ENCODE peak calls at places on chromosomes 4 and X, in ten cellular contexts. R, K, X, V, S, Q, E, B, F and Y are unnamed samples.

GRCh38 chr4:24780936-24781538 is 14.3 kb upstream of the SOD3 start:
- DNase-seq in V (no peak), Q (no peak), R (no peak), E (no peak), S (no peak), F (no peak), B (no peak), X (no peak), K (no peak), Y (no peak)

GRCh38 chr4:76984788-76985211 is 35.2 kb downstream of the SEPTIN11 start:
- DNase-seq in Q (no peak), F (no peak), V (no peak), X (no peak), S (no peak), E (no peak), B (peak), R (no peak), K (no peak), Y (no peak)

GRCh38 chr4:80422727-80423404 is 87.3 kb downstream of the CFAP299 start:
- DNase-seq in Q (no peak), E (no peak), R (no peak), V (no peak), S (no peak), B (no peak), X (no peak), K (no peak), F (no peak), Y (no peak)

GRCh38 chr4:14254252-14254651 is 626.7 kb upstream of the BOD1L1 start:
- DNase-seq in S (peak), R (no peak), X (no peak), K (no peak), E (peak), Q (peak), V (no peak), B (peak), F (no peak), Y (no peak)

GRCh38 chr4:26032572-26033320 is 118.7 kb downstream of the SMIM20 start:
- DNase-seq in X (peak), E (no peak), Q (no peak), S (no peak), F (no peak), B (no peak), R (no peak), K (no peak), V (no peak), Y (no peak)

GRCh38 chrX:20947411-20947912 is 426.8 kb upstream of the CNKSR2 start:
- DNase-seq in E (no peak), V (no peak), K (no peak), F (no peak), Q (no peak), S (no peak), X (no peak), R (no peak), B (no peak), Y (no peak)

GRCh38 chrX:133723930-133724329 is 261.5 kb downstream of the GPC3 start:
- DNase-seq in E (no peak), V (no peak), X (no peak), B (no peak), Q (no peak), S (no peak), K (no peak), F (no peak), R (no peak), Y (no peak)

GRCh38 chrX:104435249-104435648 is 130.8 kb upstream of the IL1RAPL2 start:
- DNase-seq in K (no peak), B (no peak), Q (no peak), R (no peak), X (peak), F (no peak), V (no peak), S (no peak), E (no peak), Y (no peak)

GRCh38 chr4:42627887-42628646 is 28.8 kb downstream of the ATP8A1 start:
- DNase-seq in X (peak), V (no peak), Q (peak), B (no peak), R (no peak), F (peak), S (no peak), E (peak), K (peak), Y (no peak)

GRCh38 chr4:120694973-120695372 is 227.6 kb downstream of the PRDM5 start:
- DNase-seq in F (no peak), B (peak), X (no peak), Q (peak), E (no peak), V (no peak), S (no peak), K (no peak), R (no peak), Y (no peak)

GRCh38 chrX:50881028-50881427 is 29.5 kb upstream of the BMP15 start:
- DNase-seq in V (no peak), K (no peak), E (no peak), B (no peak), Q (no peak), F (no peak), X (no peak), R (no peak), S (no peak), Y (no peak)

GRCh38 chr4:89754531-89754930 is 82.4 kb downstream of the SNCA start:
- DNase-seq in B (no peak), Q (no peak), X (no peak), R (no peak), S (no peak), F (no peak), V (no peak), K (no peak), E (no peak), Y (no peak)

GRCh38 chr4:21181716-21182115 is 481.5 kb downstream of the PACRGL start:
- DNase-seq in V (no peak), Q (no peak), S (no peak), X (no peak), F (no peak), R (no peak), B (no peak), K (no peak), E (no peak), Y (no peak)

GRCh38 chr4:54228064-54228527 is 997 bp upstream of the PDGFRA start:
- DNase-seq in K (no peak), E (peak), F (peak), X (peak), V (no peak), R (no peak), Q (peak), B (peak), S (peak), Y (no peak)

GRCh38 chr4:131509521-131509920 is 1639.6 kb upstream of the PCDH10 start:
- DNase-seq in B (no peak), F (no peak), R (no peak), K (no peak), S (no peak), Q (no peak), E (no peak), X (no peak), V (no peak), Y (no peak)

GRCh38 chr4:177442623-177443155 is 452 bp upstream of the AGA start:
- DNase-seq in E (no peak), S (peak), V (no peak), X (peak), R (no peak), K (no peak), B (no peak), Q (peak), F (peak), Y (no peak)

GRCh38 chr4:183192566-183192965 is 93.5 kb downstream of the WWC2 start:
- DNase-seq in E (no peak), K (no peak), B (no peak), S (no peak), V (no peak), R (no peak), Q (no peak), X (no peak), F (no peak), Y (no peak)

GRCh38 chrX:39948564-39948963 is 149.2 kb downstream of the BCOR start:
- DNase-seq in F (no peak), Q (no peak), B (no peak), V (no peak), X (peak), E (peak), S (peak), K (no peak), R (no peak), Y (no peak)

GRCh38 chr4:4754641-4755040 is 104.8 kb upstream of the MSX1 start:
- DNase-seq in X (no peak), S (no peak), V (no peak), B (no peak), F (no peak), E (no peak), R (no peak), K (no peak), Q (no peak), Y (no peak)

GRCh38 chr4:122875949-122876348 is 46.4 kb downstream of the NUDT6 start:
- DNase-seq in X (no peak), R (no peak), K (no peak), S (no peak), V (no peak), Q (no peak), F (no peak), E (no peak), B (no peak), Y (no peak)

GRCh38 chr4:46389301-46389761 is 597 bp downstream of the GABRA2 start:
- DNase-seq in Q (no peak), E (peak), X (no peak), V (no peak), F (peak), K (no peak), B (no peak), S (no peak), R (no peak), Y (no peak)

GRCh38 chr4:6549445-6549844 is 25.5 kb upstream of the MAN2B2 start:
- DNase-seq in S (no peak), K (no peak), X (no peak), R (no peak), Q (no peak), B (no peak), F (no peak), E (no peak), V (no peak), Y (no peak)

GRCh38 chr4:997375-998071 is 4.3 kb upstream of the SLC26A1 start:
- DNase-seq in B (no peak), R (no peak), E (no peak), K (no peak), X (no peak), V (no peak), Q (no peak), F (no peak), S (no peak), Y (no peak)

GRCh38 chr4:141614878-141615586 is 21.4 kb upstream of the IL15 start:
- DNase-seq in E (no peak), B (no peak), F (no peak), V (no peak), R (no peak), Q (no peak), K (no peak), S (no peak), X (no peak), Y (no peak)

GRCh38 chr4:6987566-6987920 is 55.6 kb upstream of the TADA2B start:
- DNase-seq in E (no peak), R (no peak), F (no peak), Q (no peak), S (no peak), K (no peak), B (no peak), V (no peak), X (no peak), Y (no peak)

GRCh38 chr4:6848717-6849305 is 60.8 kb upstream of the TBC1D14 start:
- DNase-seq in Q (no peak), S (no peak), E (no peak), F (no peak), V (no peak), X (no peak), K (no peak), R (no peak), B (no peak), Y (no peak)

GRCh38 chrX:6225307-6226052 is 3.2 kb downstream of the NLGN4X start:
- DNase-seq in R (no peak), K (no peak), X (no peak), Q (no peak), E (no peak), V (no peak), S (no peak), F (no peak), B (no peak), Y (no peak)

GRCh38 chr4:176478076-176478475 is 158.3 kb downstream of the SPCS3 start:
- DNase-seq in F (no peak), Q (no peak), K (no peak), E (no peak), X (no peak), S (peak), R (no peak), V (no peak), B (no peak), Y (no peak)

GRCh38 chr4:153234923-153235322 is 30.7 kb downstream of the TRIM2 start:
- DNase-seq in E (no peak), B (no peak), V (no peak), Q (no peak), K (no peak), R (no peak), X (no peak), S (no peak), F (no peak), Y (no peak)

GRCh38 chrX:153708415-153708814 is 15.8 kb downstream of the BCAP31 start:
- DNase-seq in X (peak), S (peak), R (no peak), E (peak), F (no peak), B (peak), V (no peak), K (no peak), Q (peak), Y (no peak)

GRCh38 chr4:77145806-77146425 is 11.1 kb upstream of the CCNG2 start:
- DNase-seq in E (no peak), F (no peak), S (no peak), X (no peak), V (no peak), B (no peak), R (no peak), K (no peak), Q (no peak), Y (no peak)

GRCh38 chr4:25767877-25768475 is 94.8 kb downstream of the SEL1L3 start:
- DNase-seq in B (peak), V (no peak), K (no peak), F (peak), X (peak), E (peak), Q (peak), S (peak), R (no peak), Y (no peak)